ENCODE peak calls at places on chromosomes 12 and 14, in four cellular contexts. R is heart left ventricle, X is GM13976, C is GM20000. P is an unnamed sample.

GRCh38 chr12:66048843-66049537 is 81.6 kb downstream of the LLPH start:
- DNase-seq in X (no peak), C (no peak), R (no peak), P (no peak)

GRCh38 chr14:77598366-77599050 is 17.9 kb downstream of the SPTLC2 start:
- DNase-seq in R (no peak), X (no peak), C (no peak), P (no peak)

GRCh38 chr12:104906695-104907094 is 51.4 kb downstream of the SLC41A2 start:
- DNase-seq in X (no peak), C (no peak), R (no peak), P (no peak)

GRCh38 chr12:100450726-100451125 is 22.9 kb upstream of the NR1H4 start:
- DNase-seq in R (no peak), C (no peak), X (no peak), P (no peak)

GRCh38 chr12:53976172-53976822 is 1.5 kb upstream of the HOTAIR start:
- DNase-seq in R (no peak), X (no peak), C (no peak), P (no peak)

GRCh38 chr12:2319747-2320146 is 267.0 kb downstream of the CACNA1C start:
- DNase-seq in R (peak), C (no peak), X (no peak), P (peak)

GRCh38 chr12:106282457-106283097 is 20.0 kb upstream of the TCP11L2 start:
- DNase-seq in X (peak), R (no peak), C (peak), P (peak)

GRCh38 chr12:3182426-3182825 is 105.2 kb downstream of the TSPAN9 start:
- DNase-seq in C (no peak), X (no peak), R (no peak), P (no peak)

GRCh38 chr14:23079716-23080115 is 15.2 kb downstream of the ACIN1 start:
- DNase-seq in X (no peak), C (no peak), R (no peak), P (no peak)

DNA sequence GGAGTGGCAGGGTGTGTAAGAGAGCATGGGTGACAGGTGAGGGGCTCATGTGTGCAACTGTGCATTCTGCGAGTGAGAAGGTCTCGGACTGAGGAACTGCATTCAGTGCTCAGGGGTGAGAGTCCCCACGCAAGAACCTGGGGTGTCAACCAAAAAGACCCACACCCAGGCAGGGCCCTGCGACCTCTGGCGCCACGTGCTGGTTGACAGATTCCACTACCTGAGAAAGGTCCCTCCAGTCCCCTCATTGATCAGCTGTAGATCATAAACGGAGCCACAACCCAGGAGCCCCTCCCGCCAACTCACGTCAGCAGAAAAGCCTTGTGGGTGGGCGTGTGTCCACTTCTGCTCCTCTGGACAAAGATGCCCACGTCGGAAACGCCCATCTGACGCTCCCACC is 98.7 kb downstream of the ASCL4 start:
- DNase-seq in R (no peak), C (no peak), X (peak), P (no peak)
- TF ChIP-seq CTCF in R (no peak), C (no peak), X (no peak), P (no peak)

GRCh38 chr12:10607885-10608458 is 5.4 kb downstream of the MAGOHB start:
- DNase-seq in X (no peak), C (no peak), R (no peak), P (peak)
- TF ChIP-seq CTCF in X (no peak), C (no peak), R (no peak), P (peak)

DNA sequence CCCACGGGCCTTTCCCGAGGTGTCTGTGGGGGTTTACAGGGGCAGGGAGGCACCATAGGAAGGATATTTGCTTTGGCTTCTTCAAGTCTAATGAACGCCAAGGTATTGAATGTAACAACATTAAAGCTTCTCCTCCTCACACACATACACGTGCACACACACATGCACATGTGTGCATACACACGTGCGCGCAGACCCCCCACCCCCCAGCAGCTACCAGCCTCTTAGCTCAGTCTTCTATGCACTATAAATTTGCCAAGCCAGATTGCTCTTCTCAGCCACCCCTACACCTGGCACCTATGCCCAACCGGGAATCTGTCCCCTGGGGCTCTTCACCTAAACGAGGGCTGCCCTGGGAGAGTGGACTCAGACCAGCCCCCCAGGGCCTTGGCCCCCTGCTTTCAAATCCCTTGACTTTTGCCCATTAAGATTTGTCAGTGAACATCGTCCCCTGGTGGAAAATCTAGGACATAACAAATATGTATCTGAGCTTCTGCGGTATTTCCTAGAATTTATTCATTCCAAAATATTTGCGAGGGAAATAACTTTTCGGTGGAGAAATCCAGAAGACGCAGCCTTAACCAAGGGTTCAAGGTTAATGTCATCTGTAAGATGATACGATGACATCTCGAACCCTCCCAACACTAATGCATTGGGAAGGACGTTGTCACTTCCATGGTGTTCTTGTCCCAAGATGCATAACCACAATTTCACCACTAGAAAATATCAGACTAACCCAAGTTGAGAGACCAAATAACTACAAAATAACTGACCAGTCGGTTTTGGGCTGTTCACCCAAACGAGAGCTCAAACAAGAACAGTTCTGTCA is 330.4 kb downstream of the MED13L start:
- DNase-seq in R (no peak), C (no peak), X (no peak), P (no peak)
- TF ChIP-seq CTCF in R (no peak), C (no peak), X (peak), P (peak)

DNA sequence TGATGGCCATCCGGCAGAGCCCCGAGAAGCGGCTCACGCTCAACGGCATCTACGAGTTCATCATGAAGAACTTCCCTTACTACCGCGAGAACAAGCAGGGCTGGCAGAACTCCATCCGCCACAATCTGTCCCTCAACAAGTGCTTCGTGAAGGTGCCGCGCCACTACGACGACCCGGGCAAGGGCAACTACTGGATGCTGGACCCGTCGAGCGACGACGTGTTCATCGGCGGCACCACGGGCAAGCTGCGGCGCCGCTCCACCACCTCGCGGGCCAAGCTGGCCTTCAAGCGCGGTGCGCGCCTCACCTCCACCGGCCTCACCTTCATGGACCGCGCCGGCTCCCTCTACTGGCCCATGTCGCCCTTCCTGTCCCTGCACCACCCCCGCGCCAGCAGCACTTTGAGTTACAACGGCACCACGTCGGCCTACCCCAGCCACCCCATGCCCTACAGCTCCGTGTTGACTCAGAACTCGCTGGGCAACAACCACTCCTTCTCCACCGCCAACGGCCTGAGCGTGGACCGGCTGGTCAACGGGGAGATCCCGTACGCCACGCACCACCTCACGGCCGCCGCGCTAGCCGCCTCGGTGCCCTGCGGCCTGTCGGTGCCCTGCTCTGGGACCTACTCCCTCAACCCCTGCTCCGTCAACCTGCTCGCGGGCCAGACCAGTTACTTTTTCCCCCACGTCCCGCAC is 1.4 kb downstream of the FOXG1 start:
- DNase-seq in R (no peak), C (no peak), X (no peak), P (no peak)
- TF ChIP-seq CTCF in R (no peak), C (no peak), X (no peak), P (no peak)

GRCh38 chr12:121689430-121689829 is 20.0 kb upstream of the MORN3 start:
- DNase-seq in C (no peak), X (no peak), R (no peak), P (no peak)

GRCh38 chr12:121688966-121689365 is 19.5 kb upstream of the MORN3 start:
- DNase-seq in X (no peak), C (no peak), R (no peak), P (no peak)

GRCh38 chr12:121697093-121697698 is 15.4 kb upstream of the TMEM120B start:
- DNase-seq in R (no peak), X (peak), C (peak), P (peak)

DNA sequence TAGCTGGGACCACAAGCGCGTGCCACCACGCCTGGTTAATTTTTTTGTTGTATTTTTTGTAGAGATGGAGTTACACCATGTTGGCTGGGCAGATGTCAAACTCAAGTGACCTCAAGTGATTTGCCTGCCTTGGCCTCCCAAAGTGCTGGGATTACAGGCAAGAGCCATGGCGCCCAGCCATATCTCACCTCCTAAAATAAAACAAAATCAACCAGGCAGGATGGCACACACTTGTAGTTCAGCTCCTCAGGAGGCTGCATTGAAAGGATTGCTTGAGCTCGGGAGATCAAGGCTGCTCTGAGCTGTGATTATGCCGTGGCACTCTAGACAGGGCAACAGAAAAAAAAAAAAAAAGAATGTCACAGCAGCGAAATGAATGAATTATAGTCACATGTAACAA is 19.4 kb upstream of the TMEM120B start:
- DNase-seq in C (no peak), X (no peak), R (no peak), P (no peak)
- TF ChIP-seq CTCF in C (no peak), X (no peak), R (no peak), P (no peak)

DNA sequence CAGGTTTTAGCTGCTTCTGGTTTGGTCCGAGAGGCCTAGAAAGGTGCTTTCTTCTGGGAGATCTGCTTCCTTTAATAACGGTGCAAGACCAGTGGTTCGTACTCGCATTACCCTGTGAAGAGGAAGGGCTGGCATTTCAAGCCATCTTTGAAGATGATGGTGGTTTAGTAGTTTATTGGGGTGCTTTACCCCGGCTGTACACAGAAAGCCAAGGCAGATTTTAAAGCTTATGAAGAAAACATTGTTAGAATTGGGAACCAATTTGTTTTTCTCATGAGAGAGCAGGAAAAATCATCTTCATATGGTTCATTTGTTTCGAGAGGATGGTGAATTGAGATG is 3.6 kb downstream of the CCND2 start:
- DNase-seq in R (no peak), X (no peak), C (no peak), P (no peak)
- TF ChIP-seq CTCF in R (peak), X (no peak), C (no peak), P (no peak)